ENCODE peak calls at places on chromosome 18, in seven cellular contexts. One of them, this sample, is unnamed.

GRCh38 chr18:61606759-61607158 is 273.5 kb downstream of the CDH20 start:
- DNase-seq in WTC11: peak; percentile 43
- DNase-seq in substantia nigra: peak; percentile 3
- DNase-seq in stimulated activated CD4-positive, alpha-beta T cell treated with anti-CD3 and anti-CD28 coated beads, Interleukin-15, amount 100 ng/mL, for 24 hours: no peak
- DNase-seq in HuH-7.5: no peak
- DNase-seq in HepG2: no peak
- DNase-seq in aorta: peak; percentile 84
- DNase-seq in this sample: no peak

GRCh38 chr18:63207154-63207790 is 112.3 kb downstream of the BCL2 start:
- DNase-seq in WTC11: no peak
- DNase-seq in aorta: no peak
- DNase-seq in HuH-7.5: no peak
- DNase-seq in stimulated activated CD4-positive, alpha-beta T cell treated with anti-CD3 and anti-CD28 coated beads, Interleukin-15, amount 100 ng/mL, for 24 hours: no peak
- DNase-seq in substantia nigra: no peak
- DNase-seq in HepG2: no peak
- DNase-seq in this sample: no peak

GRCh38 chr18:36711813-36712444 is 116.9 kb downstream of the TPGS2 start:
- DNase-seq in WTC11: no peak
- DNase-seq in substantia nigra: no peak
- DNase-seq in HuH-7.5: no peak
- DNase-seq in aorta: no peak
- DNase-seq in stimulated activated CD4-positive, alpha-beta T cell treated with anti-CD3 and anti-CD28 coated beads, Interleukin-15, amount 100 ng/mL, for 24 hours: no peak
- DNase-seq in HepG2: no peak
- DNase-seq in this sample: no peak

GRCh38 chr18:79848294-79848578 is 50.5 kb downstream of the KCNG2 start:
- DNase-seq in stimulated activated CD4-positive, alpha-beta T cell treated with anti-CD3 and anti-CD28 coated beads, Interleukin-15, amount 100 ng/mL, for 24 hours: no peak
- DNase-seq in HepG2: no peak
- DNase-seq in WTC11: no peak
- DNase-seq in substantia nigra: no peak
- DNase-seq in aorta: no peak
- DNase-seq in HuH-7.5: no peak
- DNase-seq in this sample: no peak

GRCh38 chr18:7871560-7872456 is 304.7 kb downstream of the PTPRM start:
- DNase-seq in stimulated activated CD4-positive, alpha-beta T cell treated with anti-CD3 and anti-CD28 coated beads, Interleukin-15, amount 100 ng/mL, for 24 hours: no peak
- DNase-seq in HepG2: peak; percentile 49
- DNase-seq in substantia nigra: no peak
- DNase-seq in aorta: no peak
- DNase-seq in HuH-7.5: no peak
- DNase-seq in WTC11: no peak
- DNase-seq in this sample: no peak

GRCh38 chr18:44682871-44683221 is 2.2 kb downstream of the SETBP1 start:
- DNase-seq in substantia nigra: no peak
- DNase-seq in WTC11: peak; percentile 44
- DNase-seq in HepG2: no peak
- DNase-seq in HuH-7.5: no peak
- DNase-seq in aorta: no peak
- DNase-seq in stimulated activated CD4-positive, alpha-beta T cell treated with anti-CD3 and anti-CD28 coated beads, Interleukin-15, amount 100 ng/mL, for 24 hours: no peak
- DNase-seq in this sample: no peak

GRCh38 chr18:48997985-48998831 is 47.4 kb upstream of the SMAD7 start:
- DNase-seq in HepG2: peak; percentile 45
- DNase-seq in aorta: peak; percentile 93
- DNase-seq in stimulated activated CD4-positive, alpha-beta T cell treated with anti-CD3 and anti-CD28 coated beads, Interleukin-15, amount 100 ng/mL, for 24 hours: no peak
- DNase-seq in HuH-7.5: no peak
- DNase-seq in substantia nigra: peak; percentile 15
- DNase-seq in WTC11: peak; percentile 54
- DNase-seq in this sample: peak; percentile 95

GRCh38 chr18:75127143-75128021 is 81.6 kb downstream of the PTGR3 start:
- DNase-seq in HuH-7.5: peak; percentile 22
- DNase-seq in HepG2: peak; percentile 66
- DNase-seq in aorta: no peak
- DNase-seq in stimulated activated CD4-positive, alpha-beta T cell treated with anti-CD3 and anti-CD28 coated beads, Interleukin-15, amount 100 ng/mL, for 24 hours: no peak
- DNase-seq in WTC11: no peak
- DNase-seq in substantia nigra: no peak
- DNase-seq in this sample: no peak

GRCh38 chr18:8455661-8456614 is 153.3 kb upstream of the RAB12 start:
- DNase-seq in substantia nigra: no peak
- DNase-seq in aorta: no peak
- DNase-seq in HuH-7.5: no peak
- DNase-seq in WTC11: no peak
- DNase-seq in stimulated activated CD4-positive, alpha-beta T cell treated with anti-CD3 and anti-CD28 coated beads, Interleukin-15, amount 100 ng/mL, for 24 hours: no peak
- DNase-seq in HepG2: no peak
- DNase-seq in this sample: no peak

GRCh38 chr18:54090856-54091255 is 133.6 kb downstream of the MBD2 start:
- DNase-seq in HepG2: no peak
- DNase-seq in HuH-7.5: no peak
- DNase-seq in substantia nigra: no peak
- DNase-seq in stimulated activated CD4-positive, alpha-beta T cell treated with anti-CD3 and anti-CD28 coated beads, Interleukin-15, amount 100 ng/mL, for 24 hours: no peak
- DNase-seq in aorta: no peak
- DNase-seq in WTC11: no peak
- DNase-seq in this sample: no peak

GRCh38 chr18:32760391-32760790 is 12.4 kb downstream of the KLHL14 start:
- DNase-seq in HuH-7.5: no peak
- DNase-seq in HepG2: no peak
- DNase-seq in aorta: no peak
- DNase-seq in substantia nigra: no peak
- DNase-seq in WTC11: peak; percentile 63
- DNase-seq in stimulated activated CD4-positive, alpha-beta T cell treated with anti-CD3 and anti-CD28 coated beads, Interleukin-15, amount 100 ng/mL, for 24 hours: no peak
- DNase-seq in this sample: no peak

GRCh38 chr18:68275616-68276015 is 439.3 kb downstream of the TMX3 start:
- DNase-seq in HuH-7.5: no peak
- DNase-seq in aorta: no peak
- DNase-seq in substantia nigra: no peak
- DNase-seq in stimulated activated CD4-positive, alpha-beta T cell treated with anti-CD3 and anti-CD28 coated beads, Interleukin-15, amount 100 ng/mL, for 24 hours: no peak
- DNase-seq in WTC11: no peak
- DNase-seq in HepG2: no peak
- DNase-seq in this sample: no peak

GRCh38 chr18:76450452-76450851 is 44.6 kb downstream of the ZNF516 start:
- DNase-seq in aorta: no peak
- DNase-seq in HepG2: no peak
- DNase-seq in HuH-7.5: no peak
- DNase-seq in stimulated activated CD4-positive, alpha-beta T cell treated with anti-CD3 and anti-CD28 coated beads, Interleukin-15, amount 100 ng/mL, for 24 hours: no peak
- DNase-seq in substantia nigra: no peak
- DNase-seq in WTC11: no peak
- DNase-seq in this sample: no peak

GRCh38 chr18:63058521-63058920 is 261.0 kb downstream of the BCL2 start:
- DNase-seq in HuH-7.5: no peak
- DNase-seq in substantia nigra: no peak
- DNase-seq in stimulated activated CD4-positive, alpha-beta T cell treated with anti-CD3 and anti-CD28 coated beads, Interleukin-15, amount 100 ng/mL, for 24 hours: no peak
- DNase-seq in WTC11: no peak
- DNase-seq in HepG2: no peak
- DNase-seq in aorta: no peak
- DNase-seq in this sample: no peak